ENCODE peak calls at places on chromosomes 7 and 10, in five cellular contexts. I is mesenchymal stem cell, C is H9, F is neuronal stem cell, K is H1. A is an unnamed sample. For H3K4me1, the result is how much of the 10 kb centered on the place peaks cover.

GRCh38 chr10:132149917-132150316 is 36.8 kb upstream of the DPYSL4 start:
- DNase-seq in I (no peak), K (no peak), C (no peak), F (no peak), A (no peak)

GRCh38 chr7:87128883-87129282 is 23.4 kb upstream of the DMTF1 start:
- DNase-seq in I (no peak), C (peak), F (peak), K (no peak), A (no peak)

GRCh38 chr7:39515556-39516228 is 50.5 kb upstream of the YAE1 start:
- DNase-seq in C (no peak), F (no peak), K (no peak), I (no peak), A (no peak)

GRCh38 chr7:3114917-3115316 is 71.2 kb upstream of the CARD11 start:
- DNase-seq in C (no peak), F (no peak), K (no peak), I (no peak), A (no peak)

GRCh38 chr10:126208736-126209317 is 179.4 kb downstream of the ADAM12 start:
- DNase-seq in I (no peak), C (no peak), F (no peak), K (no peak), A (no peak)

GRCh38 chr10:119680050-119680449 is 28.9 kb downstream of the BAG3 start:
- DNase-seq in F (no peak), K (no peak), I (no peak), C (no peak), A (peak)

GRCh38 chr7:87047-87446 is 105.3 kb upstream of the FAM20C start:
- DNase-seq in I (no peak), C (no peak), K (no peak), F (no peak), A (no peak)

GRCh38 chr7:151233111-151233701 is 923 bp downstream of the CHPF2 start:
- DNase-seq in C (no peak), K (no peak), F (no peak), I (peak), A (no peak)

GRCh38 chr10:14396441-14397048 is 65.8 kb upstream of the FRMD4A start:
- DNase-seq in F (no peak), I (no peak), K (no peak), C (no peak), A (peak)

GRCh38 chr7:152636436-152636835 is 39.5 kb downstream of the XRCC2 start:
- DNase-seq in F (no peak), K (no peak), I (no peak), C (no peak), A (peak)

GRCh38 chr7:78770422-78771410 is 682.8 kb downstream of the MAGI2 start:
- DNase-seq in K (peak), C (peak), I (peak), F (no peak), A (no peak)

GRCh38 chr10:69336952-69337311 is 58.6 kb downstream of the HK1 start:
- DNase-seq in F (no peak), K (no peak), I (no peak), C (no peak), A (no peak)

GRCh38 chr7:23893942-23894890 is 184.2 kb downstream of the STK31 start:
- DNase-seq in K (no peak), I (peak), C (no peak), F (no peak), A (no peak)

GRCh38 chr10:48251525-48252353 is 22.8 kb downstream of the FRMPD2 start:
- DNase-seq in C (no peak), I (no peak), F (no peak), K (no peak), A (peak)

GRCh38 chr10:811781-812180 is 119.7 kb downstream of the LARP4B start:
- DNase-seq in K (no peak), C (no peak), I (no peak), F (no peak), A (no peak)

GRCh38 chr7:17474724-17475344 is 176.4 kb downstream of the AHR start:
- DNase-seq in C (peak), I (no peak), F (no peak), K (no peak), A (peak)

GRCh38 chr10:60175418-60175817 is 214.3 kb downstream of the ANK3 start:
- DNase-seq in F (no peak), C (no peak), I (peak), K (no peak), A (peak)

GRCh38 chr7:82859106-82859850 is 303.4 kb downstream of the PCLO start:
- DNase-seq in K (no peak), C (no peak), F (no peak), I (no peak), A (peak)

GRCh38 chr7:33774762-33775523 is 130.4 kb upstream of the BMPER start:
- DNase-seq in K (no peak), F (no peak), C (no peak), I (peak), A (no peak)

GRCh38 chr7:816751-817671 is 15.3 kb upstream of the SUN1 start:
- DNase-seq in C (no peak), K (no peak), I (peak), F (peak), A (no peak)

GRCh38 chr10:30467939-30468338 is 34.0 kb downstream of the MAP3K8 start:
- DNase-seq in C (no peak), I (no peak), K (no peak), F (no peak), A (no peak)

GRCh38 chr7:155665957-155666287 is 21.5 kb downstream of the RBM33 start:
- DNase-seq in F (no peak), I (peak), K (no peak), C (no peak), A (peak)

GRCh38 chr7:140540142-140540777 is 61.0 kb upstream of the MKRN1 start:
- DNase-seq in K (no peak), I (no peak), C (no peak), F (no peak), A (no peak)

GRCh38 chr7:107614425-107614824 is 34.4 kb downstream of the BCAP29 start:
- DNase-seq in F (no peak), C (no peak), I (peak), K (no peak), A (peak)

GRCh38 chr7:73758581-73759138 is 11.4 kb downstream of the CLDN3 start:
- DNase-seq in F (no peak), I (no peak), C (no peak), K (no peak), A (no peak)

GRCh38 chr7:98802088-98802780 is 67.6 kb downstream of the TMEM130 start:
- DNase-seq in K (no peak), I (peak), C (peak), F (peak), A (peak)

GRCh38 chr7:56033671-56034432 is 17.4 kb downstream of the PSPH start:
- DNase-seq in C (peak), K (peak), F (peak), I (peak), A (peak)

GRCh38 chr7:82594665-82595064 is 151.1 kb upstream of the CACNA2D1 start:
- DNase-seq in C (no peak), K (no peak), I (peak), F (peak), A (no peak)

GRCh38 chr7:108034586-108034985 is 31.6 kb upstream of the LAMB1 start:
- DNase-seq in K (no peak), I (no peak), F (no peak), C (no peak), A (no peak)

GRCh38 chr10:97117372-97117771 is 68.4 kb downstream of the SLIT1 start:
- DNase-seq in I (no peak), C (no peak), F (no peak), K (no peak), A (no peak)

GRCh38 chr7:158474488-158474887 is 113.1 kb downstream of the PTPRN2 start:
- DNase-seq in F (no peak), C (no peak), I (no peak), K (no peak), A (no peak)

GRCh38 chr10:121222842-121223241 is 371.7 kb downstream of the WDR11 start:
- DNase-seq in K (no peak), C (no peak), F (no peak), I (no peak), A (no peak)

GRCh38 chr10:128781636-128782035 is 655.4 kb upstream of the MKI67 start:
- DNase-seq in F (no peak), C (no peak), I (no peak), K (no peak), A (no peak)
- H2BK12ac ChIP-seq in F (no peak), C (no peak), I (no peak), K (no peak), A (no peak)

GRCh38 chr10:113069595-113069994 is 119.5 kb downstream of the TCF7L2 start:
- DNase-seq in I (peak), F (no peak), K (no peak), C (no peak), A (peak)
- H3K4me1 ChIP-seq in I (under half), F (under half), K (under half), C (under half), A (under half)

DNA sequence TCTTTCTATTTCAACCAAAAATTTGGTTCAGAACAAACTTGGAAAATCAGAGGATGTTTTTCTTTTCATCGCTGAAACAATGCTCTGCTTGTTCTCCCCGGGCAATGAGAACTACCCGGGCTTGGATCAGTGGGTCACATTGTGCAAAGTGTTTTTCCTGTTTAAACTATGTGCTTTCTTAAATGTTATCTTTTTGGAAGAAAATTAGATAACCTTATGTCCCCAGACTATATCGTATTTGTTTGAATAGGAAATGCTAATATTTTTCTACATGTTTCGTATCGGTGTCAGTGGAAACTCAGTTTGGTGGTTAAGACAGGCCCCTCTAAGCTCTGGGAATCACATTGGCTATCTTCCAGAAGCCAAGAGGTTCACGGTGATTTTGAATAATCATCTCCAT is 319.5 kb upstream of the NFE2L3 start:
- DNase-seq in F (no peak), C (no peak), I (no peak), K (no peak), A (no peak)
- H2BK12ac ChIP-seq in F (no peak), C (no peak), I (no peak), K (no peak), A (peak)

GRCh38 chr10:31875608-31876007 is 53.0 kb downstream of the ARHGAP12 start:
- DNase-seq in I (no peak), C (no peak), K (no peak), F (no peak), A (no peak)

GRCh38 chr10:31876616-31877352 is 51.8 kb downstream of the ARHGAP12 start:
- DNase-seq in C (no peak), K (no peak), I (no peak), F (no peak), A (no peak)

GRCh38 chr10:31871266-31871887 is 57.3 kb downstream of the ARHGAP12 start:
- DNase-seq in C (no peak), I (peak), F (no peak), K (no peak), A (no peak)

GRCh38 chr10:31878486-31878885 is 50.1 kb downstream of the ARHGAP12 start:
- DNase-seq in C (no peak), K (no peak), F (no peak), I (no peak), A (no peak)

DNA sequence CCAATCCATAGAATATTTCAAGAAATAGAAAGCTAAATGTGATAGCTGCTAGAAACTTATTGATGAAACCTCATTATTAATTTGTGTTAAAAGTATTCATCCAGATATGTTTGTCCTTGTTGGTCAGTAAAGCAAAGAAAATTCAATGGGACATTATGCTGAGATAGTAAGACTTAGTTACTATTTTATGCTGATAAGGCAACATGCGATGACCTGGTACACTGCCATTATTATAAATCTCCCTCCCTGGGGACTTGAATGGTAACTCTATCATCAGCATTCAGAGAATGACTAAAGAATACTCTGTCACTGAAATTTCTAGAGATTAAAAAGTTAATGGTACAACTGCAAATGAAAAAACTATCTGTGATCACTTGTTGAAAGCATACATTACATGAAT is 54.9 kb downstream of the ARHGAP12 start:
- DNase-seq in I (no peak), F (no peak), K (no peak), C (no peak), A (no peak)
- H3K4me1 ChIP-seq in I (under half), F (under half), K (under half), C (under half), A (under half)

GRCh38 chr7:28766359-28766758 is 191.8 kb downstream of the TRIL start:
- DNase-seq in I (no peak), K (no peak), C (no peak), F (no peak), A (no peak)
- H2BK12ac ChIP-seq in I (no peak), K (no peak), C (no peak), F (no peak), A (no peak)

GRCh38 chr10:70677016-70677415 is 4.7 kb downstream of the ADAMTS14 start:
- DNase-seq in C (no peak), I (no peak), K (no peak), F (no peak), A (no peak)

GRCh38 chr10:70678757-70679489 is 6.6 kb downstream of the ADAMTS14 start:
- DNase-seq in F (no peak), K (no peak), C (no peak), I (no peak), A (no peak)

GRCh38 chr10:70678250-70678635 is 5.9 kb downstream of the ADAMTS14 start:
- DNase-seq in K (no peak), C (no peak), I (no peak), F (no peak), A (no peak)

GRCh38 chr10:70676511-70676910 is 4.2 kb downstream of the ADAMTS14 start:
- DNase-seq in F (no peak), C (no peak), I (no peak), K (no peak), A (no peak)

GRCh38 chr10:70677620-70678249 is 5.4 kb downstream of the ADAMTS14 start:
- DNase-seq in F (no peak), I (no peak), K (no peak), C (no peak), A (no peak)
- H3K4me1 ChIP-seq in F (under half), I (half or more), K (under half), C (under half), A (under half)

GRCh38 chr7:127908430-127909258 is 122.6 kb downstream of the LRRC4 start:
- DNase-seq in C (no peak), K (no peak), I (no peak), F (no peak), A (no peak)
- H2BK12ac ChIP-seq in C (no peak), K (no peak), I (no peak), F (no peak), A (no peak)